ENCODE peak calls at places on chromosomes 13 and 19, in nine cellular contexts. One of them, this sample, is unnamed.

GRCh38 chr19:46299695-46300094 is 2.9 kb downstream of the HIF3A start:
- DNase-seq in lower lobe of right lung: no peak
- DNase-seq in activated CD8-positive, alpha-beta T cell treated with anti-CD3 and anti-CD28 coated beads for 36 hours: no peak
- DNase-seq in left lung: no peak
- DNase-seq in left colon: no peak
- DNase-seq in ELR: no peak
- DNase-seq in GM12878: no peak
- DNase-seq in uterus: no peak
- DNase-seq in posterior vena cava: no peak
- DNase-seq in this sample: no peak

GRCh38 chr13:66543780-66544179 is 686.4 kb downstream of the PCDH9 start:
- DNase-seq in lower lobe of right lung: no peak
- DNase-seq in activated CD8-positive, alpha-beta T cell treated with anti-CD3 and anti-CD28 coated beads for 36 hours: no peak
- DNase-seq in left lung: no peak
- DNase-seq in left colon: no peak
- DNase-seq in ELR: no peak
- DNase-seq in GM12878: no peak
- DNase-seq in uterus: no peak
- DNase-seq in posterior vena cava: no peak
- DNase-seq in this sample: no peak

GRCh38 chr19:33216198-33216830 is 9.3 kb downstream of the SLC7A10 start:
- DNase-seq in lower lobe of right lung: no peak
- DNase-seq in activated CD8-positive, alpha-beta T cell treated with anti-CD3 and anti-CD28 coated beads for 36 hours: no peak
- DNase-seq in left lung: peak
- DNase-seq in left colon: no peak
- DNase-seq in ELR: no peak
- DNase-seq in GM12878: no peak
- DNase-seq in uterus: no peak
- DNase-seq in posterior vena cava: no peak
- DNase-seq in this sample: no peak

GRCh38 chr19:6273701-6274601 is 5.8 kb downstream of the MLLT1 start:
- DNase-seq in lower lobe of right lung: peak
- DNase-seq in activated CD8-positive, alpha-beta T cell treated with anti-CD3 and anti-CD28 coated beads for 36 hours: no peak
- DNase-seq in left lung: peak
- DNase-seq in left colon: peak
- DNase-seq in ELR: peak
- DNase-seq in GM12878: no peak
- DNase-seq in uterus: peak
- DNase-seq in posterior vena cava: peak
- DNase-seq in this sample: no peak

GRCh38 chr19:50357178-50358100 is 8.0 kb downstream of the NAPSA start:
- DNase-seq in lower lobe of right lung: peak
- DNase-seq in activated CD8-positive, alpha-beta T cell treated with anti-CD3 and anti-CD28 coated beads for 36 hours: peak
- DNase-seq in left lung: peak
- DNase-seq in left colon: peak
- DNase-seq in ELR: peak
- DNase-seq in GM12878: peak
- DNase-seq in uterus: peak
- DNase-seq in posterior vena cava: peak
- DNase-seq in this sample: peak

GRCh38 chr13:111488466-111489132 is 168.2 kb downstream of the TEX29 start:
- DNase-seq in lower lobe of right lung: no peak
- DNase-seq in activated CD8-positive, alpha-beta T cell treated with anti-CD3 and anti-CD28 coated beads for 36 hours: no peak
- DNase-seq in left lung: peak
- DNase-seq in left colon: no peak
- DNase-seq in ELR: no peak
- DNase-seq in GM12878: no peak
- DNase-seq in uterus: no peak
- DNase-seq in posterior vena cava: peak
- DNase-seq in this sample: no peak

GRCh38 chr19:29544656-29545360 is 19.0 kb downstream of the VSTM2B start:
- DNase-seq in lower lobe of right lung: no peak
- DNase-seq in activated CD8-positive, alpha-beta T cell treated with anti-CD3 and anti-CD28 coated beads for 36 hours: no peak
- DNase-seq in left lung: no peak
- DNase-seq in left colon: no peak
- DNase-seq in ELR: no peak
- DNase-seq in GM12878: no peak
- DNase-seq in uterus: no peak
- DNase-seq in posterior vena cava: peak
- DNase-seq in this sample: no peak

GRCh38 chr13:94186470-94186869 is 293.0 kb downstream of the DCT start:
- DNase-seq in lower lobe of right lung: no peak
- DNase-seq in activated CD8-positive, alpha-beta T cell treated with anti-CD3 and anti-CD28 coated beads for 36 hours: no peak
- DNase-seq in left lung: no peak
- DNase-seq in left colon: no peak
- DNase-seq in ELR: no peak
- DNase-seq in GM12878: no peak
- DNase-seq in uterus: no peak
- DNase-seq in posterior vena cava: no peak
- DNase-seq in this sample: no peak

GRCh38 chr19:55913643-55914268 is 18.4 kb downstream of the NLRP13 start:
- DNase-seq in lower lobe of right lung: no peak
- DNase-seq in activated CD8-positive, alpha-beta T cell treated with anti-CD3 and anti-CD28 coated beads for 36 hours: peak
- DNase-seq in left lung: no peak
- DNase-seq in left colon: peak
- DNase-seq in ELR: peak
- DNase-seq in GM12878: no peak
- DNase-seq in uterus: no peak
- DNase-seq in posterior vena cava: no peak
- DNase-seq in this sample: peak

GRCh38 chr13:40407567-40407966 is 258.9 kb downstream of the FOXO1 start:
- DNase-seq in lower lobe of right lung: no peak
- DNase-seq in activated CD8-positive, alpha-beta T cell treated with anti-CD3 and anti-CD28 coated beads for 36 hours: no peak
- DNase-seq in left lung: no peak
- DNase-seq in left colon: no peak
- DNase-seq in ELR: peak
- DNase-seq in GM12878: no peak
- DNase-seq in uterus: no peak
- DNase-seq in posterior vena cava: no peak
- DNase-seq in this sample: no peak